ENCODE peak calls at places on chromosomes 16 and 17, in four cellular contexts. S is amniotic epithelial cell, O is T-cell, A is AG09319. Y is an unnamed sample.
A peak's percentile ranks its signal among the peaks of the same experiment; 100 is the strongest.

GRCh38 chr17:30969989-30970680 is 704 bp upstream of the RNF135 start:
- DNase-seq in A (no peak), S (peak; percentile 13), O (no peak), Y (no peak)

GRCh38 chr16:65489531-65490023 is 367.7 kb upstream of the CDH11 start:
- DNase-seq in S (peak; percentile 20), O (no peak), A (no peak), Y (no peak)

GRCh38 chr16:592518-593306 is 2.8 kb downstream of the RAB40C start:
- DNase-seq in O (no peak), A (no peak), S (peak; percentile 54), Y (no peak)

GRCh38 chr17:78355045-78355641 is 4.7 kb downstream of the SOCS3 start:
- DNase-seq in S (peak; percentile 16), A (no peak), O (no peak), Y (no peak)

GRCh38 chr17:19426631-19427030 is 15.6 kb downstream of the RNF112 start:
- DNase-seq in A (no peak), S (no peak), O (no peak), Y (no peak)

GRCh38 chr17:64385187-64386083 is 5.2 kb downstream of the PECAM1 start:
- DNase-seq in S (peak; percentile 87), A (peak; percentile 69), O (no peak), Y (peak; percentile 37)

GRCh38 chr16:30535106-30535776 is 583 bp upstream of the ZNF747 start:
- DNase-seq in S (peak; percentile 15), A (no peak), O (no peak), Y (no peak)

GRCh38 chr16:56657555-56658430 is at the start of gene MT1F:
- DNase-seq in S (peak; percentile 33), O (peak; percentile 53), A (no peak), Y (peak; percentile 80)

GRCh38 chr17:81987161-81987770 is 9.8 kb downstream of the ASPSCR1 start:
- DNase-seq in O (no peak), S (no peak), A (no peak), Y (no peak)

GRCh38 chr16:49440156-49441065 is 66.8 kb downstream of the C16orf78 start:
- DNase-seq in A (no peak), S (no peak), O (no peak), Y (no peak)

GRCh38 chr17:19270347-19270950 is 33.3 kb downstream of the EPN2 start:
- DNase-seq in O (no peak), S (no peak), A (no peak), Y (no peak)

GRCh38 chr17:63838586-63839184 is 3.8 kb downstream of the SMARCD2 start:
- DNase-seq in S (peak; percentile 91), A (peak; percentile 66), O (no peak), Y (peak; percentile 65)

GRCh38 chr17:76446449-76447231 is 6.3 kb downstream of the UBE2O start:
- DNase-seq in S (peak; percentile 96), A (no peak), O (no peak), Y (no peak)

GRCh38 chr17:74442670-74443515 is 11.0 kb downstream of the GPRC5C start:
- DNase-seq in A (no peak), S (no peak), O (no peak), Y (no peak)

GRCh38 chr17:7880076-7880868 is 8.3 kb upstream of the CHD3 start:
- DNase-seq in A (no peak), S (no peak), O (no peak), Y (no peak)

GRCh38 chr16:81885976-81886586 is 107.0 kb downstream of the PLCG2 start:
- DNase-seq in S (peak; percentile 7), O (no peak), A (no peak), Y (no peak)

GRCh38 chr16:49921791-49922456 is 66.0 kb upstream of the ZNF423 start:
- DNase-seq in O (peak; percentile 17), A (no peak), S (peak; percentile 3), Y (peak; percentile 27)

GRCh38 chr17:46818929-46819859 is 702 bp upstream of the WNT3 start:
- DNase-seq in S (no peak), O (no peak), A (no peak), Y (no peak)

GRCh38 chr16:58494981-58495860 is 4.7 kb upstream of the NDRG4 start:
- DNase-seq in A (peak; percentile 92), O (no peak), S (peak; percentile 98), Y (no peak)

GRCh38 chr16:20102521-20102920 is 28.8 kb upstream of the GPR139 start:
- DNase-seq in O (no peak), S (no peak), A (no peak), Y (no peak)

GRCh38 chr16:2500634-2500936 is 13.2 kb upstream of the ATP6V0C start:
- DNase-seq in A (no peak), O (no peak), S (no peak), Y (no peak)

GRCh38 chr16:27242868-27243590 is 25.5 kb downstream of the NSMCE1 start:
- DNase-seq in O (no peak), S (peak; percentile 91), A (peak; percentile 63), Y (peak; percentile 21)

GRCh38 chr16:12620150-12620549 is 183.5 kb downstream of the CPPED1 start:
- DNase-seq in O (no peak), A (no peak), S (no peak), Y (no peak)

GRCh38 chr17:57975044-57975443 is 13.0 kb downstream of the VEZF1 start:
- DNase-seq in S (peak; percentile 82), A (no peak), O (no peak), Y (no peak)

GRCh38 chr17:82665226-82665625 is 17.0 kb upstream of the WDR45B start:
- DNase-seq in S (no peak), O (no peak), A (no peak), Y (no peak)

GRCh38 chr16:53821957-53822625 is 118.1 kb downstream of the FTO start:
- DNase-seq in O (no peak), S (peak; percentile 82), A (no peak), Y (no peak)

GRCh38 chr16:89924298-89924924 is 1.3 kb downstream of the TUBB3 start:
- DNase-seq in S (peak; percentile 45), O (no peak), A (no peak), Y (no peak)

Y was measured in omental fat pad.